ENCODE peak calls at places on chromosomes 13 and 19, in six cellular contexts. H is endothelial cell of umbilical vein, E is Panc1, A is stomach, Q is upper lobe of left lung, R is suprapubic skin. Y is an unnamed sample.

GRCh38 chr13:44169018-44169909 is 204.4 kb upstream of the SERP2 start:
- DNase-seq in H (no peak), E (no peak), A (no peak), Q (no peak), R (no peak), Y (no peak)

GRCh38 chr19:35870798-35871197 is 2.4 kb downstream of the APLP1 start:
- DNase-seq in H (no peak), E (no peak), A (no peak), Q (no peak), R (no peak), Y (no peak)

GRCh38 chr13:45068036-45069001 is 52.0 kb upstream of the GTF2F2 start:
- DNase-seq in H (no peak), E (no peak), A (no peak), Q (no peak), R (no peak), Y (no peak)

GRCh38 chr13:41408061-41408460 is 49.3 kb upstream of the RGCC start:
- DNase-seq in H (peak; percentile 22), E (no peak), A (no peak), Q (no peak), R (no peak), Y (no peak)

GRCh38 chr13:98141938-98142426 is 912 bp upstream of the FARP1 start:
- DNase-seq in H (no peak), E (no peak), A (peak; percentile 27), Q (peak; percentile 45), R (no peak), Y (no peak)

GRCh38 chr13:35930665-35931631 is 200.2 kb downstream of the DCLK1 start:
- DNase-seq in H (no peak), E (no peak), A (no peak), Q (no peak), R (no peak), Y (no peak)

GRCh38 chr19:4388171-4389063 is 11.9 kb downstream of the SH3GL1 start:
- DNase-seq in H (no peak), E (no peak), A (peak; percentile 77), Q (peak; percentile 71), R (no peak), Y (no peak)

GRCh38 chr19:11963566-11964355 is 1.1 kb upstream of the ZNF763 start:
- DNase-seq in H (peak; percentile 25), E (no peak), A (peak; percentile 76), Q (peak; percentile 76), R (peak; percentile 88), Y (peak; percentile 94)

GRCh38 chr13:90448466-90449037 is 898.9 kb upstream of the MIR17HG start:
- DNase-seq in H (peak; percentile 32), E (no peak), A (no peak), Q (no peak), R (no peak), Y (no peak)

DNA sequence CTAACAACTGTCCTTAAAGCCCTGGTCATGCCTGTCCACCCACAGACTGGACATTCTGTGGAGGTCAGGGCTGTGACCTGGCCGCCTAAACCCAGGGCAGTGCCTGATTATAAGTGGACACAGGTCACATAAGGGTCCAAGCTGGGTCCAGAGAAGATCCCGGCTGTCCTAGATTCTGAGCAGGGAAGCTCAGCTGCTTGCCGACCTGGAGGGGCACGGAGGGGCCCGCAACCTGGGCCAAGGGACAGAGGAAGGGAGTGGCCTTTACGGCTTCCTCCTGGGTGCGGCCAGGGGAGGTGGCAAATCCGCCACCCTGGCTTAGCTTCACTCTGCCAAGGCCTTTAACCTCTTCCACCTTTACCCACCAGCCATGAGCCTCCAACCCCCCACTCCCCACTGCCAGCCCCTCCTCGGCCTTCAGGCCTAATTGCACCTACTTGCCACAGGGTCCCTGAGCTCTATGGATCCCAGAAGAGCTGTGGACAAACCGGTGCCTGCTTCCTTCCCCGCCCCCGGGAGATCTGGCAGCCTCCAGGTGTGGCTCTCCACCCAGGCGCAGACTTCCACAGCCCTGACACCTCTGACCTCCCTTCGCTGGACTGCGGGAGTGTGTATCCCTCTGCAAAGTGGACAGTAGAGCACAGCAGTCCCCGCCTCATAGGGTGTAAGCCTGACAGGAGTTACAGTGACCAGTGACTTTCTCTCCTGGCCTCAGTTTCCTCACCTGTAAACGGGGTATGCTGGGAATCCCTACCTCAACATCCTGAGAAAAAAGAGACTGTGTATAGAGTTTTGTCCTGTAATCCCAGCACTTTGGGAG is 1.7 kb downstream of the CD320 start:
- DNase-seq in H (no peak), E (no peak), A (peak; percentile 25), Q (peak; percentile 19), R (peak; percentile 50), Y (no peak)
- H3K4me1 ChIP-seq in H (peaks cover 12% of the 10 kb centered on the region), E (peaks cover 11% of the 10 kb centered on the region), A (peaks cover 27% of the 10 kb centered on the region), Q (peaks cover 32% of the 10 kb centered on the region), R (peaks cover 40% of the 10 kb centered on the region), Y (peaks cover 50% of the 10 kb centered on the region)

GRCh38 chr19:45215391-45216191 is 29.6 kb downstream of the EXOC3L2 start:
- DNase-seq in H (peak; percentile 60), E (no peak), A (peak; percentile 77), Q (peak; percentile 31), R (no peak), Y (no peak)
- H3K27me3 ChIP-seq in H (no peaks in the 10 kb centered on the region), E (no peaks in the 10 kb centered on the region), A (peaks cover 73% of the 10 kb centered on the region), Q (peaks cover 23% of the 10 kb centered on the region), R (peaks cover 35% of the 10 kb centered on the region), Y (peaks cover 33% of the 10 kb centered on the region)

GRCh38 chr19:55694656-55695491 is 19.8 kb downstream of the EPN1 start:
- DNase-seq in H (no peak), E (no peak), A (no peak), Q (no peak), R (peak; percentile 50), Y (no peak)
- TF ChIP-seq POLR2AphosphoS5 in H (no peak), E (no peak), A (no peak), Q (no peak), R (no peak), Y (no peak)

DNA sequence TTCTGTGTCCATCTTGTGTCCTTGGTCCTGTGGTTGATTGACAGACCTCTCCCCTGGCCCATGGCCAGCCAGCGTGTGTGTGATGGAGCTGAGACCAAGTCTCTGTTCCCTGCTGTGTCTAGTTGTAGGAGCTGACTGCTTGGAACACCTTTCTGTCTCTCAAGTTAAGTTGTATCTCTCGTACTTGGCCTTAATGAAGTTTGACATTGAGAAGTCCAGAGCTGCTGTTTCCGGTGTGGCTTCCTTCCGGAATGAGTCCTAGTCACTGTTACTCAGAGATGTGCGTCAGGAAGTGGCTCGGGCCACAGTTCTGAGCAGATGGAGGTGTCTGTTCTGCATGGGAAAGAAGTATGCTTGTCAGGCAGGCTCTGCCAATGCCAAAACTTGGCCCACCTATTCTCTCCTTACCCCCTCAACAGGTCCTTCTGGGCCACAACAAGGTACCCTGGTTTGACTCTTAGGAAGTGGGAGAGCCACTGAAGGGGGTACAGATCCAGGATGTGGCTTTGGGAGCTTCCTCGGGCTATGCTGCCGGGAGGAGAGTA is 54.3 kb downstream of the GATAD2A start:
- DNase-seq in H (peak; percentile 73), E (peak; percentile 10), A (peak; percentile 41), Q (peak; percentile 85), R (no peak), Y (no peak)
- H3K4me1 ChIP-seq in H (peaks cover 67% of the 10 kb centered on the region), E (peaks cover 12% of the 10 kb centered on the region), A (peaks cover 68% of the 10 kb centered on the region), Q (peaks cover 71% of the 10 kb centered on the region), R (peaks cover 76% of the 10 kb centered on the region), Y (peaks cover 67% of the 10 kb centered on the region)

GRCh38 chr19:53944933-53945332 is 17.8 kb upstream of the CACNG8 start:
- DNase-seq in H (no peak), E (no peak), A (no peak), Q (no peak), R (no peak), Y (no peak)

GRCh38 chr19:53945998-53946397 is 16.7 kb upstream of the CACNG8 start:
- DNase-seq in H (no peak), E (no peak), A (no peak), Q (no peak), R (no peak), Y (no peak)

GRCh38 chr19:53945441-53945840 is 17.3 kb upstream of the CACNG8 start:
- DNase-seq in H (no peak), E (no peak), A (no peak), Q (no peak), R (no peak), Y (no peak)

GRCh38 chr19:53944416-53944815 is 18.3 kb upstream of the CACNG8 start:
- DNase-seq in H (no peak), E (no peak), A (no peak), Q (no peak), R (no peak), Y (no peak)

GRCh38 chr19:53947624-53948023 is 15.1 kb upstream of the CACNG8 start:
- DNase-seq in H (no peak), E (no peak), A (no peak), Q (no peak), R (no peak), Y (no peak)
- H3K27me3 ChIP-seq in H (peaks cover 7% of the 10 kb centered on the region), E (no peaks in the 10 kb centered on the region), A (peaks cover 84% of the 10 kb centered on the region), Q (peaks cover 7% of the 10 kb centered on the region), R (peaks cover 51% of the 10 kb centered on the region), Y (peaks cover 85% of the 10 kb centered on the region)

GRCh38 chr19:9785367-9786331 is 17.1 kb upstream of the ZNF846 start:
- DNase-seq in H (peak; percentile 92), E (peak; percentile 51), A (peak; percentile 99), Q (peak; percentile 99), R (peak; percentile 99), Y (peak; percentile 99)
- TF ChIP-seq POLR2AphosphoS5 in H (no peak), E (peak; percentile 66), A (peak; percentile 7), Q (peak; percentile 85), R (peak; percentile 38), Y (peak; percentile 89)

GRCh38 chr13:114132419-114133121 is at the start of gene RASA3:
- DNase-seq in H (peak; percentile 76), E (no peak), A (peak; percentile 82), Q (peak; percentile 84), R (peak; percentile 83), Y (no peak)

GRCh38 chr13:114130131-114130707 is 2.2 kb downstream of the RASA3 start:
- DNase-seq in H (no peak), E (no peak), A (no peak), Q (no peak), R (no peak), Y (no peak)

GRCh38 chr13:114129649-114130062 is 2.8 kb downstream of the RASA3 start:
- DNase-seq in H (peak; percentile 50), E (no peak), A (no peak), Q (no peak), R (no peak), Y (no peak)

GRCh38 chr13:114131581-114132418 is 623 bp downstream of the RASA3 start:
- DNase-seq in H (no peak), E (no peak), A (no peak), Q (no peak), R (no peak), Y (no peak)

DNA sequence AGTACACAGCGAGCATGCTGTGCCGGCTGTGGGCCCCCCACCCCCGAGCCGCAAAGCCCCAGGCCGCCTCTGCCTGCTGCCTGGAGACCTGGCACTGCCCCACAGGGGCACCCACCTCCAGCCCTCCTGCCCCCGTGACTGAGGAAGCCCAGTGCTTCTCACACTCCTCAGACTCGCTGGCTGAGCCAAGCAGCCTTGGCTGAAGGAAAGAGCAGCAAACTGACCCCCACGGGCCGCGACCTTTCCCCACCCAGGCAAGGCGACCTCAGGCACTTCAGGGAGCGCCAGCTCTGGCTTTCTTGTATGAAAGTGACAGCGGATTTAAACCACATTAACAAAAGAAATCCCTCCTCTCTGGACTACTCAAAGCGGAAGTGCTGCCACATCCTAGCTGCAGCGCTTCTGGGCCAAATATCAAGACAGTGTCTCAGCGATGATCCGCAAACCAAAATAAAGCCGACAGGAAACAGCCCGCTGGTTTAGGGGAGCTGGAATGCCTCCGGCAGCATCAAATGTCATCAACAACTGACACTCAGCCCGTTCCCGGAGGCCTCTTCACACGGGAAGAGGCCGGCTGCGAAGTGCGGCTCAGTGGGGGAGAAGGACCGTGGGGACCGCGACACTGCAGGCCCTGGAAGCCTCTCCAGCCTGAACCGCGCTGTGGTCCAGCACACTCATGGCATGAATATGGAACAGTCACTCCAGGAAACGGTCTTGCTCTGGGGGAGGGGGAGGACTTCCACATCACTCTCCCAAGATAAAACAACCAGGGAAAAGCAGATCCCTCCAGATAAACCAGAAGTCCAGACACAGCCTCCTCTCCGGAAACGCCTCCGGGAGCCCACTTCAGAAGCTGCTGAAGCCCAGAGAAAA is 1.5 kb downstream of the RASA3 start:
- DNase-seq in H (peak; percentile 74), E (no peak), A (no peak), Q (peak; percentile 59), R (no peak), Y (no peak)
- H3K4me1 ChIP-seq in H (peaks cover 43% of the 10 kb centered on the region), E (peaks cover 46% of the 10 kb centered on the region), A (peaks cover 36% of the 10 kb centered on the region), Q (peaks cover 39% of the 10 kb centered on the region), R (peaks cover 48% of the 10 kb centered on the region), Y (peaks cover 74% of the 10 kb centered on the region)